ENCODE peak calls at places on chromosomes 1 and 21, in nine cellular contexts. S is endothelial cell of umbilical vein, C is body of pancreas, M is uterus, L is IMR-90, V is HCT116, A is lower leg skin, B is sigmoid colon, W is esophagus muscularis mucosa. U is an unnamed sample.

GRCh38 chr1:28171246-28171645 is 5.2 kb downstream of the PTAFR start:
- DNase-seq in S (no peak), C (no peak), M (no peak), L (no peak), V (no peak), A (no peak), B (no peak), W (no peak), U (no peak)

GRCh38 chr1:10263450-10264082 is 53.2 kb downstream of the KIF1B start:
- DNase-seq in S (no peak), C (no peak), M (no peak), L (no peak), V (no peak), A (no peak), B (no peak), W (no peak), U (no peak)

GRCh38 chr1:167169642-167170041 is 51.0 kb upstream of the POU2F1 start:
- DNase-seq in S (no peak), C (no peak), M (no peak), L (no peak), V (no peak), A (no peak), B (no peak), W (no peak), U (no peak)

GRCh38 chr1:221708076-221708571 is 33.8 kb downstream of the DUSP10 start:
- DNase-seq in S (no peak), C (no peak), M (no peak), L (no peak), V (no peak), A (peak), B (no peak), W (no peak), U (peak)

GRCh38 chr1:178645826-178646200 is 79.2 kb upstream of the RALGPS2 start:
- DNase-seq in S (no peak), C (no peak), M (no peak), L (peak), V (no peak), A (no peak), B (no peak), W (no peak), U (no peak)

GRCh38 chr1:229272164-229273158 is 1.6 kb downstream of the RAB4A start:
- DNase-seq in S (no peak), C (peak), M (no peak), L (no peak), V (no peak), A (no peak), B (no peak), W (peak), U (no peak)

GRCh38 chr1:151368000-151368744 is 4.3 kb downstream of the SELENBP1 start:
- DNase-seq in S (no peak), C (peak), M (peak), L (peak), V (no peak), A (no peak), B (no peak), W (no peak), U (no peak)

GRCh38 chr1:156356875-156357534 is 12.0 kb upstream of the RHBG start:
- DNase-seq in S (peak), C (peak), M (no peak), L (no peak), V (peak), A (no peak), B (no peak), W (no peak), U (peak)

GRCh38 chr1:162662013-162662412 is 29.7 kb downstream of the DDR2 start:
- DNase-seq in S (no peak), C (no peak), M (no peak), L (no peak), V (no peak), A (no peak), B (no peak), W (no peak), U (no peak)

GRCh38 chr1:110281363-110282290 is 57.5 kb upstream of the RBM15 start:
- DNase-seq in S (no peak), C (no peak), M (no peak), L (peak), V (no peak), A (no peak), B (no peak), W (no peak), U (no peak)

GRCh38 chr1:225911207-225912130 is 12.6 kb downstream of the PYCR2 start:
- DNase-seq in S (peak), C (peak), M (peak), L (peak), V (peak), A (no peak), B (peak), W (no peak), U (peak)

DNA sequence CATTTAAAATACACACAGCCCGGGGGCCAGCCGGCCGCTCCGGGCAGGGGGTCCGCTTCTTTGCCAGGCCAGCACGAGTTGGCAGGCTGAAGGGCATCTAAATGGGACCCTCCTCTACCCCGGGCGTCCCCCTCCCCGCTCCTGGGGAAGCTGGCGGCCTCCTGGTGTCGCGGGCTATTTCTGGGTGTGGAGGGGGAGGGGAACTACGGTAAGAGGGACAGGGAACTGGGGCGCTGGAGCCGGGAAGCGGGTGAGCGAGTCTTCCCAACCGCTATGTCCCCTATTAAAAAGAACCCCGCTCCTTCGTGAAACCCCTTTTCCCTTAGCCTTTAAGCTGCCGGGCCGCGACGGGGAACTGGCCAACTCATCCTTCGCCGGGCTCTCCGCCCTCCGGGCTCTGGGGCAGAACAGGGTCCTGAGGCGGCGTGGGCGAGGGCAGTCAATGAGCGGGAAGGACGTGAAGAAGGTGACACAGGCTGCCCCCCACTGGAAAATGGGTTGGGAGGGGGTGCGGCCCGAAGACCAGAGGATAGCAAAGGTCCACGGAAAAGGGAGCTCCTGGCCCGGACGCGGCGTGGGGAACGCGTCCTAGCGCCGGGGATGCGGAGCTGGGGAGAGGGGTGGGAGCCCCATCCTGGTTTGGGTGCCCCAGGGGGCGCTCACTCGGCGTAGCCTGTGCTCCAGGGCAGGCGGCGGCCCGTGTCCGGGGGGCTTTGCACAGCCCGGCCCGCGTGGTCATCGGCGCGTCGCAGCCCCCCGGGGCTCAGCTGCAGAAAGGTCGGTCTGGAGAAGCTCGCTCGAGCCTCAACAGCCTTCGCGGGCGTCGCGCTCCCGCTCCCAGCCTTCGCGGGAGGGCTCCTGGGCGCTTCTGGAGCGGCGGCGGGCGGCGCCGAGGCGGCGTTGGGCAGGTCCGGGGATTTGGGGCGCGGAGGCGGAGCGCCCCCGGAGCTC is 544 bp downstream of the PPM1J start:
- DNase-seq in S (no peak), C (peak), M (peak), L (no peak), V (no peak), A (no peak), B (no peak), W (no peak), U (peak)
- TF ChIP-seq POLR2A in S (no peak), C (no peak), M (no peak), L (no peak), V (no peak), A (no peak), B (no peak), W (no peak), U (no peak)

GRCh38 chr1:32364836-32365235 is 2.5 kb downstream of the TSSK3 start:
- DNase-seq in S (no peak), C (no peak), M (no peak), L (no peak), V (no peak), A (no peak), B (no peak), W (no peak), U (no peak)

GRCh38 chr1:32361308-32361673 is 994 bp downstream of the FAM229A start:
- DNase-seq in S (no peak), C (no peak), M (peak), L (no peak), V (no peak), A (no peak), B (no peak), W (no peak), U (no peak)

GRCh38 chr1:32362474-32363313 is at the start of the genes FAM229A and TSSK3:
- DNase-seq in S (no peak), C (no peak), M (no peak), L (no peak), V (no peak), A (no peak), B (no peak), W (no peak), U (no peak)

GRCh38 chr1:32363713-32364112 is 1.4 kb downstream of the TSSK3 start:
- DNase-seq in S (no peak), C (peak), M (no peak), L (no peak), V (no peak), A (no peak), B (no peak), W (no peak), U (no peak)

GRCh38 chr1:32361674-32362473 is 411 bp downstream of the FAM229A start:
- DNase-seq in S (peak), C (peak), M (peak), L (no peak), V (no peak), A (no peak), B (peak), W (no peak), U (peak)
- TF ChIP-seq POLR2A in S (peak), C (peak), M (no peak), L (no peak), V (no peak), A (no peak), B (no peak), W (no peak), U (no peak)

DNA sequence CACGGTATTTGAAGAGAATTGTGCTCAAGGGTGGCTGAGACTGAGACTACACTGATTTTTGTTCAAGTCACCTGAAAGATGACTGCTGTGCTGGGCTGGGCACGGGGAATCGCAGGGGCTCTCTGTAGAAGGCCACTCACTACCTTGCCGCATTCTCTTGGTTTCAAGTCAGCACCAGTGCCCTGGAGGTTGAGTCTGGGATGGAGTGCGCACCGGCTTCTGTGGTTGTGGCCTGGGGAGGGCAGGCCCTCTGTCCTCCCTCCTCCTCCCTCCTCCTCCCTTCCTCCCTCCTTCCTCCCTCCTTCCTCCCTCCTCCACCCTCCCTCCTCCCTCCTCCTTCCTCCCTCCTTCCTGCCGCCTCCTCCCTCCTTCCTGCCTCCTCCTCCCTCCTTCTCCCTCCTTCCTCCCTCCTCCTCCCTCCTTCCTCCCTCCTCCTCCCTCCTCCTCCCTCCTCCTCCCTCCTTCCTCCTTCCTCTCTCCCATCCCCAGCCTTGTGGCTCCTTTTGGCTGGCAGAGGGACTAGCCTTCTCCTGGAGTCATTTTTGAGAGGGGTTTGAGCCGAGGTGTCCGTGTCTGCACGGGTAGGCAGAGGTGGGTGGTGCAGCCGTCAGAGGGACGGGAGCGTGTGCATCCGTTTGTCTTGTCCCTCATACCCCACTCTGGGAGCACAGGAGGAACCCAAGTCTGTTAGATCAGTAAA is 9.5 kb downstream of the RER1 start:
- DNase-seq in S (no peak), C (no peak), M (no peak), L (no peak), V (no peak), A (no peak), B (no peak), W (no peak), U (no peak)
- TF ChIP-seq POLR2A in S (no peak), C (no peak), M (no peak), L (no peak), V (no peak), A (no peak), B (no peak), W (no peak), U (no peak)

DNA sequence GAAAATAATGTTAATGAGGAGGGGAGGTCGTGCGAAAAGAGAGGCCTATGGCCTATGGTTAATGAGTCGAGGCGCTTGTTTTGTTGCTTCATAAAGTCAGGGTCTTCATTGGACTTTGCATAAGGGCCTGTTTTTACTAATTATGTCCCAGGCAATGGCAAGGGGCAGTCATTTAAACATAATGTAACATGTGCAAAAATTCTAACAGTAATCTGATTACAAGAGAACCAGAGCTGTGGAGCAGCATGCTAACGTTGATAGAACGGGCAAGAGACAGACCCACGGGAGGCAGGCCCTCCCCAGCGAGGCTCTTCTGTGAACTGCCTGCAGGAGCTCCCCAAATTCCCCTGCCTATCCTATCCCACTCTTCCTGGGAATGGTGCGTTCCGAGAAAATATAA is 22.6 kb upstream of the CAMK1G start:
- DNase-seq in S (no peak), C (no peak), M (no peak), L (no peak), V (no peak), A (no peak), B (no peak), W (no peak), U (no peak)
- TF ChIP-seq POLR2A in S (no peak), C (no peak), M (no peak), L (no peak), V (no peak), A (no peak), B (no peak), W (no peak), U (no peak)

GRCh38 chr21:39316062-39316461 is 2.6 kb upstream of the BRWD1 start:
- DNase-seq in S (no peak), C (no peak), M (no peak), L (no peak), V (no peak), A (no peak), B (no peak), W (no peak), U (no peak)

GRCh38 chr21:39315603-39316002 is 2.2 kb upstream of the BRWD1 start:
- DNase-seq in S (no peak), C (no peak), M (no peak), L (no peak), V (no peak), A (no peak), B (no peak), W (no peak), U (no peak)

GRCh38 chr21:39316729-39317128 is 3.3 kb upstream of the BRWD1 start:
- DNase-seq in S (no peak), C (no peak), M (no peak), L (no peak), V (no peak), A (no peak), B (no peak), W (no peak), U (no peak)

GRCh38 chr21:39318091-39318959 is 4.9 kb upstream of the BRWD1 start:
- DNase-seq in S (no peak), C (no peak), M (no peak), L (no peak), V (no peak), A (no peak), B (no peak), W (no peak), U (no peak)

GRCh38 chr21:39317134-39318090 is 4.0 kb upstream of the BRWD1 start:
- DNase-seq in S (no peak), C (no peak), M (no peak), L (no peak), V (no peak), A (no peak), B (no peak), W (no peak), U (peak)
- TF ChIP-seq POLR2A in S (no peak), C (no peak), M (no peak), L (no peak), V (no peak), A (no peak), B (no peak), W (no peak), U (no peak)

GRCh38 chr21:36134820-36135390 is at the start of gene CBR3:
- DNase-seq in S (peak), C (peak), M (peak), L (peak), V (no peak), A (peak), B (peak), W (no peak), U (no peak)
- TF ChIP-seq POLR2A in S (no peak), C (peak), M (no peak), L (peak), V (no peak), A (peak), B (no peak), W (no peak), U (no peak)

DNA sequence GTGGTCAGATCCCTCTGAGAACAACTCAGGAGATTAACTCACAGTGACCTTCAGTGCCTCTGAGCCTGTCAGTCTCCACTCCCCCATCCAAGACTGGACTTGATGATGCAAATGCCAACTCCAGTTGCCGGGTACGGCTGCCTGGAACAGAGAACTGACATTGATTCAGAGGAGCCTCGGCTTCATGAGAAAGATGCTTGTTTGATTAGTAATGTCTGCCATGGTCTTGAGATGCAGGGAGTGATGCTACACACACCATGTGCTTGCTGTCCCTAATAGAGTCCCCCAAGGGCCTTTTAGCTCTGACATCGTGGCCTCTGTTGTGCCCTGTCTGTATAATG is 51.8 kb upstream of the LRP8 start:
- DNase-seq in S (no peak), C (no peak), M (peak), L (no peak), V (no peak), A (no peak), B (no peak), W (no peak), U (no peak)
- TF ChIP-seq POLR2A in S (no peak), C (no peak), M (no peak), L (no peak), V (no peak), A (no peak), B (no peak), W (no peak), U (no peak)

GRCh38 chr1:222814536-222815366 is at the start of gene DISP1:
- DNase-seq in S (peak), C (peak), M (peak), L (peak), V (peak), A (peak), B (peak), W (no peak), U (peak)
- TF ChIP-seq POLR2A in S (peak), C (peak), M (peak), L (peak), V (peak), A (no peak), B (peak), W (no peak), U (peak)

DNA sequence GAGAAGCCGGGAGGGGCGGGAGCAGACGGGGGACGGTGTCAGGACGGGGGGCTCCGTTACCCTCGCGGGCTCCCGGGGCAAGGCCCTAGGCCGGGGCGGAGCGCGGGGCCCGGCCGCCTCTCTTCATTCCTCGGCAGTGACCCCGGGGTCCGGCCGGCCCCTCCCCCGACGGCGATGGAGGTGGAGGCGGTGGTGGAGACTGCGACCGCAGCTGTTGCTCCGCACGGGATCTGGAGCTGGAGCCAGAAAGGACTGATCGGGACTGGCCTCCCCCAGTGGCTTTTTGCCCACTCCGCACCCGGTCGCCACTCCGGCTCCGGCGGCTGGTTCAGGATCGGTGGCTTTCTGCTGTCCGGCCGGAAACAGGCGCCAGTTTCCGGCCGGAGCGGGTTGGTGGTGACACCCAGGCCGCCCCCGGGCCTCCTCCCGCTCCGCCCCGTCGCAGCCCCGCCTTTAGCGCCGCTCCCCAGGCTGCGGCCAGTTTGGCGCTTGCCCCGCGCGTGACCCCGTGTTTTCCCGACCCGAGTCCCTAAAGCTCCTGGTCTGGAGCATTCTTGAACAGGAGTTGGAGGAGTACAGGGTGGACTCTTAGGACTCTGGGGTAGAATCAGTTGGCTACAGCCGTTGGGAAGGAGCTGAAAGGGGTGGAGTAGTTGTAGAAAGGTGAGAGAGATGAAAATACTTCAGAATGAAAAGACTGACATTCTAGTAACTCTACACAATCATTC is at the start of gene OTUD7B:
- DNase-seq in S (peak), C (peak), M (peak), L (peak), V (peak), A (peak), B (peak), W (peak), U (peak)
- TF ChIP-seq POLR2A in S (peak), C (peak), M (peak), L (peak), V (no peak), A (no peak), B (peak), W (peak), U (peak)